ENCODE peak calls at places on chromosomes 13 and 19, in ten cellular contexts. E is lower leg skin; X is NCI-H1105; D is neural crest cell; U is left colon; M is nucleus accumbens; G is C1 segment of cervical spinal cord; N is activated CD4-positive, alpha-beta T cell treated with anti-CD3 and anti-CD28 coated beads, Interleukin-2, amount 50 U/mL, for 1 hour; I is stimulated activated CD4-positive, alpha-beta T cell treated with anti-CD3 and anti-CD28 coated beads, Interleukin-4, amount 100 ng/mL, for 24 hours; W is RWPE1. S is an unnamed sample.

GRCh38 chr13:40251343-40252032 is 415.0 kb downstream of the FOXO1 start:
- DNase-seq in G (no peak), X (no peak), D (no peak), U (no peak), E (no peak), I (peak), M (no peak), W (no peak), N (no peak), S (no peak)

GRCh38 chr19:13597625-13598024 is 91.3 kb upstream of the CACNA1A start:
- DNase-seq in D (peak), N (peak), X (peak), I (peak), M (peak), U (no peak), G (peak), E (peak), W (peak), S (no peak)

GRCh38 chr13:113145911-113146598 is 12.4 kb upstream of the PROZ start:
- DNase-seq in E (no peak), D (no peak), W (no peak), N (no peak), U (no peak), G (no peak), I (no peak), X (no peak), M (no peak), S (no peak)

GRCh38 chr19:12782424-12783225 is 7.3 kb upstream of the HOOK2 start:
- DNase-seq in M (peak), E (peak), X (peak), I (peak), N (peak), U (peak), W (peak), D (peak), G (peak), S (peak)

GRCh38 chr13:110361365-110361911 is 54.4 kb downstream of the COL4A2 start:
- DNase-seq in X (no peak), M (no peak), U (peak), G (no peak), N (no peak), D (no peak), I (no peak), W (no peak), E (no peak), S (peak)

GRCh38 chr13:77136902-77137420 is 110.0 kb upstream of the FBXL3 start:
- DNase-seq in U (no peak), W (no peak), X (no peak), D (no peak), N (no peak), I (no peak), G (no peak), M (no peak), E (no peak), S (no peak)

GRCh38 chr13:25037057-25037813 is 58.7 kb upstream of the PABPC3 start:
- DNase-seq in U (no peak), I (peak), G (peak), N (peak), X (peak), D (peak), E (peak), M (peak), W (peak), S (no peak)

GRCh38 chr19:41811036-41811435 is 14.6 kb downstream of the CEACAM3 start:
- DNase-seq in X (no peak), I (no peak), E (peak), W (no peak), U (no peak), D (no peak), G (peak), M (no peak), N (no peak), S (no peak)

GRCh38 chr19:3753631-3754410 is 7.7 kb downstream of the APBA3 start:
- DNase-seq in E (no peak), I (no peak), D (no peak), X (no peak), W (no peak), M (no peak), U (no peak), N (no peak), G (no peak), S (no peak)

GRCh38 chr19:33740811-33741396 is 55.8 kb upstream of the KCTD15 start:
- DNase-seq in I (peak), W (peak), E (no peak), X (no peak), U (no peak), N (no peak), M (no peak), G (peak), D (peak), S (no peak)

GRCh38 chr13:91699863-91700262 is 301.4 kb downstream of the GPC5 start:
- DNase-seq in E (no peak), W (no peak), N (no peak), X (no peak), G (no peak), M (no peak), D (no peak), I (no peak), U (no peak), S (no peak)

GRCh38 chr19:38248421-38248820 is 7.8 kb downstream of the PPP1R14A start:
- DNase-seq in I (no peak), N (no peak), U (peak), G (no peak), D (no peak), E (no peak), W (no peak), X (no peak), M (no peak), S (no peak)

GRCh38 chr13:98284677-98285076 is 107.6 kb upstream of the RNF113B start:
- DNase-seq in I (no peak), G (no peak), X (peak), D (no peak), N (no peak), W (no peak), E (no peak), U (no peak), M (no peak), S (no peak)

GRCh38 chr13:28636078-28636477 is 22.9 kb upstream of the POMP start:
- DNase-seq in D (no peak), W (no peak), I (no peak), U (no peak), M (no peak), X (no peak), G (no peak), E (no peak), N (no peak), S (no peak)

GRCh38 chr19:4328243-4328990 is 10.2 kb downstream of the STAP2 start:
- DNase-seq in G (peak), I (peak), D (peak), E (peak), W (no peak), X (no peak), N (peak), U (peak), M (peak), S (peak)

GRCh38 chr13:33206425-33206824 is 79.1 kb downstream of the STARD13 start:
- DNase-seq in D (no peak), U (no peak), X (no peak), M (no peak), E (no peak), I (no peak), G (no peak), W (no peak), N (no peak), S (no peak)

GRCh38 chr13:98945863-98946605 is 31.8 kb downstream of the DOCK9 start:
- DNase-seq in G (no peak), E (no peak), M (no peak), U (no peak), X (no peak), N (no peak), W (no peak), D (no peak), I (no peak), S (no peak)

GRCh38 chr19:52963229-52963760 is 614 bp upstream of the ZNF816 start:
- DNase-seq in U (peak), D (peak), I (no peak), X (peak), N (no peak), M (no peak), E (no peak), W (no peak), G (no peak), S (no peak)

GRCh38 chr13:41411536-41411935 is 45.8 kb upstream of the RGCC start:
- DNase-seq in E (peak), W (peak), M (peak), N (peak), I (peak), D (no peak), U (no peak), G (no peak), X (no peak), S (peak)

GRCh38 chr13:80684525-80685017 is 343.6 kb upstream of the SPRY2 start:
- DNase-seq in X (no peak), W (no peak), I (no peak), E (no peak), D (no peak), U (no peak), M (no peak), G (no peak), N (no peak), S (no peak)

GRCh38 chr19:20162821-20163220 is 4.2 kb upstream of the ZNF486 start:
- DNase-seq in U (no peak), W (no peak), I (no peak), G (no peak), X (no peak), N (no peak), M (no peak), D (no peak), E (no peak), S (no peak)

GRCh38 chr13:105573134-105573533 is 962.3 kb downstream of the EFNB2 start:
- DNase-seq in W (no peak), M (no peak), I (no peak), E (no peak), X (no peak), N (no peak), U (no peak), G (no peak), D (no peak), S (no peak)

GRCh38 chr19:14837391-14837790 is 2.4 kb upstream of the OR7A5 start:
- DNase-seq in X (no peak), I (no peak), D (no peak), N (no peak), U (no peak), W (no peak), M (no peak), E (no peak), G (no peak), S (no peak)